ENCODE peak calls at places on chromosomes 5 and 9, in four cellular contexts. One of them, this sample, is unnamed.

GRCh38 chr9:89946741-89947140 is 341.9 kb downstream of the GADD45G start:
- DNase-seq in RPMI7951: no peak
- DNase-seq in ureter: no peak
- DNase-seq in AG08396: no peak
- DNase-seq in this sample: no peak

GRCh38 chr5:173802670-173803165 is 85.4 kb upstream of the CPEB4 start:
- DNase-seq in RPMI7951: peak; percentile 20
- DNase-seq in ureter: peak; percentile 70
- DNase-seq in AG08396: peak; percentile 32
- DNase-seq in this sample: peak; percentile 20

GRCh38 chr9:27183701-27184100 is 74.7 kb downstream of the TEK start:
- DNase-seq in RPMI7951: peak; percentile 41
- DNase-seq in ureter: no peak
- DNase-seq in AG08396: no peak
- DNase-seq in this sample: no peak

GRCh38 chr5:140926211-140926902 is at the start of gene PCDHAC1:
- DNase-seq in RPMI7951: peak; percentile 22
- DNase-seq in ureter: peak; percentile 81
- DNase-seq in AG08396: peak; percentile 66
- DNase-seq in this sample: no peak

GRCh38 chr5:19978466-19978865 is 9.5 kb downstream of the CDH18 start:
- DNase-seq in RPMI7951: no peak
- DNase-seq in ureter: no peak
- DNase-seq in AG08396: no peak
- DNase-seq in this sample: peak; percentile 1

GRCh38 chr5:113223315-113223714 is 211.5 kb downstream of the TSSK1B start:
- DNase-seq in RPMI7951: no peak
- DNase-seq in ureter: no peak
- DNase-seq in AG08396: no peak
- DNase-seq in this sample: no peak

GRCh38 chr9:72903103-72903502 is 49.8 kb downstream of the ALDH1A1 start:
- DNase-seq in RPMI7951: no peak
- DNase-seq in ureter: no peak
- DNase-seq in AG08396: no peak
- DNase-seq in this sample: no peak

GRCh38 chr5:14168793-14169262 is 25.7 kb downstream of the TRIO start:
- DNase-seq in RPMI7951: no peak
- DNase-seq in ureter: no peak
- DNase-seq in AG08396: no peak
- DNase-seq in this sample: no peak

GRCh38 chr9:92482336-92482735 is at the start of gene ASPN:
- DNase-seq in RPMI7951: peak; percentile 28
- DNase-seq in ureter: no peak
- DNase-seq in AG08396: no peak
- DNase-seq in this sample: no peak

GRCh38 chr5:34706084-34706483 is 50.0 kb downstream of the RAI14 start:
- DNase-seq in RPMI7951: no peak
- DNase-seq in ureter: no peak
- DNase-seq in AG08396: no peak
- DNase-seq in this sample: no peak

GRCh38 chr5:8843766-8844165 is 702.1 kb downstream of the SEMA5A start:
- DNase-seq in RPMI7951: peak; percentile 83
- DNase-seq in ureter: no peak
- DNase-seq in AG08396: peak; percentile 52
- DNase-seq in this sample: peak; percentile 60

GRCh38 chr5:174409070-174409469 is 315.3 kb upstream of the MSX2 start:
- DNase-seq in RPMI7951: no peak
- DNase-seq in ureter: no peak
- DNase-seq in AG08396: no peak
- DNase-seq in this sample: no peak

GRCh38 chr5:27465140-27465539 is 426.8 kb upstream of the CDH9 start:
- DNase-seq in RPMI7951: peak; percentile 47
- DNase-seq in ureter: no peak
- DNase-seq in AG08396: no peak
- DNase-seq in this sample: no peak

GRCh38 chr9:124618476-124618875 is 111.3 kb upstream of the NR5A1 start:
- DNase-seq in RPMI7951: peak; percentile 32
- DNase-seq in ureter: no peak
- DNase-seq in AG08396: no peak
- DNase-seq in this sample: no peak

GRCh38 chr5:147098233-147098790 is 136.5 kb upstream of the STK32A start:
- DNase-seq in RPMI7951: peak; percentile 84
- DNase-seq in ureter: no peak
- DNase-seq in AG08396: peak; percentile 30
- DNase-seq in this sample: peak; percentile 80

GRCh38 chr9:129109952-129110739 is 447 bp downstream of the CRAT start:
- DNase-seq in RPMI7951: peak; percentile 55
- DNase-seq in ureter: peak; percentile 66
- DNase-seq in AG08396: peak; percentile 48
- DNase-seq in this sample: peak; percentile 96

GRCh38 chr5:173825215-173825865 is 62.8 kb upstream of the CPEB4 start:
- DNase-seq in RPMI7951: peak; percentile 37
- DNase-seq in ureter: no peak
- DNase-seq in AG08396: no peak
- DNase-seq in this sample: peak; percentile 83

GRCh38 chr5:134103397-134103796 is 11.1 kb upstream of the TCF7 start:
- DNase-seq in RPMI7951: no peak
- DNase-seq in ureter: no peak
- DNase-seq in AG08396: no peak
- DNase-seq in this sample: no peak